ENCODE peak calls at places on chromosomes 16 and 17, in six cellular contexts. W is GM12891, T is GM23338, B is transverse colon, D is stomach, G is GM12892. F is an unnamed sample.

GRCh38 chr17:45852535-45853297 is 8.0 kb downstream of the SPPL2C start:
- DNase-seq in W (no peak), T (peak), B (peak), D (peak), G (no peak), F (peak)

GRCh38 chr16:29815032-29815721 is 775 bp upstream of the PAGR1 start:
- DNase-seq in W (no peak), T (peak), B (no peak), D (no peak), G (no peak), F (no peak)

GRCh38 chr17:8532021-8532420 is 96.3 kb downstream of the NDEL1 start:
- DNase-seq in W (no peak), T (no peak), B (no peak), D (peak), G (no peak), F (no peak)

GRCh38 chr16:20402651-20403050 is 1.9 kb downstream of the PDILT start:
- DNase-seq in W (no peak), T (no peak), B (no peak), D (no peak), G (no peak), F (no peak)

GRCh38 chr16:55443855-55444254 is 35.1 kb upstream of the MMP2 start:
- DNase-seq in W (no peak), T (no peak), B (no peak), D (no peak), G (no peak), F (no peak)

GRCh38 chr17:76998839-76999238 is 130.6 kb downstream of the MGAT5B start:
- DNase-seq in W (no peak), T (no peak), B (no peak), D (no peak), G (no peak), F (no peak)

GRCh38 chr16:24045641-24046040 is 209.9 kb downstream of the PRKCB start:
- DNase-seq in W (no peak), T (peak), B (no peak), D (no peak), G (no peak), F (no peak)

GRCh38 chr16:74740795-74741304 is 33.8 kb downstream of the FA2H start:
- DNase-seq in W (no peak), T (no peak), B (peak), D (peak), G (no peak), F (no peak)

GRCh38 chr16:53052519-53053501 is at the start of gene CHD9NB:
- DNase-seq in W (no peak), T (no peak), B (peak), D (no peak), G (no peak), F (no peak)

GRCh38 chr16:22694887-22695382 is 119.0 kb upstream of the HS3ST2 start:
- DNase-seq in W (no peak), T (no peak), B (peak), D (no peak), G (no peak), F (no peak)
- TF ChIP-seq POLR2AphosphoS5 in W (no peak), T (no peak), B (no peak), D (peak), G (no peak), F (no peak)

DNA sequence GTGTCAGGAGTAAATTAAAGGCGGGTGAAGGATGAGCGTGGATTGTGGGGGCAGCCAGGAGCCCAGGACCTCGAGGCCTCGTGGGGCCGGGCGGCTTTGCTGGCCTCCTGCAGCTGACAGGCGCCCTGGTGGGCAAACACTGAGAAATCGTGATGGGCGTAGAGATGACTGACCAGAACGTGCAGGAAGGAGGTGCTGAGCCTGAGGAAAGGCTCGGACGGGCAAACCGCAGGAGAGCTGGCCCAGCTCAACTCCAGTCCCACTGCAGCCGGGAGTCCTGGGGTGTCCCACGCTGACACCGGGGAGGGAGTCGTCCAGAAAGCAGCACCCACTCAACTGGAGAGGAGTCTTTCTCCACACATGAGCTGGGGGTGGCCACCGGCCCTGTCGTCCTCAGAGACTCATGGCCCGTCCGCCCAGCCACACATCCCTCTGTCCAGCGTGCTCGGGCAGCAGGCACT is 36.9 kb downstream of the METRNL start:
- DNase-seq in W (no peak), T (no peak), B (no peak), D (no peak), G (no peak), F (no peak)
- TF ChIP-seq POLR2AphosphoS5 in W (no peak), T (no peak), B (no peak), D (no peak), G (no peak), F (no peak)

GRCh38 chr17:73575470-73576235 is 68.6 kb downstream of the SDK2 start:
- DNase-seq in W (no peak), T (no peak), B (no peak), D (no peak), G (no peak), F (no peak)
- TF ChIP-seq POLR2AphosphoS5 in W (no peak), T (no peak), B (no peak), D (no peak), G (no peak), F (no peak)

GRCh38 chr16:72878301-72879269 is 169.3 kb downstream of the ZFHX3 start:
- DNase-seq in W (no peak), T (no peak), B (no peak), D (no peak), G (no peak), F (no peak)

GRCh38 chr16:72877374-72878028 is 170.4 kb downstream of the ZFHX3 start:
- DNase-seq in W (no peak), T (no peak), B (no peak), D (no peak), G (no peak), F (no peak)

GRCh38 chr16:72876221-72876620 is 171.7 kb downstream of the ZFHX3 start:
- DNase-seq in W (peak), T (no peak), B (peak), D (peak), G (no peak), F (no peak)

GRCh38 chr16:72876981-72877373 is 171.0 kb downstream of the ZFHX3 start:
- DNase-seq in W (no peak), T (no peak), B (no peak), D (no peak), G (no peak), F (no peak)

DNA sequence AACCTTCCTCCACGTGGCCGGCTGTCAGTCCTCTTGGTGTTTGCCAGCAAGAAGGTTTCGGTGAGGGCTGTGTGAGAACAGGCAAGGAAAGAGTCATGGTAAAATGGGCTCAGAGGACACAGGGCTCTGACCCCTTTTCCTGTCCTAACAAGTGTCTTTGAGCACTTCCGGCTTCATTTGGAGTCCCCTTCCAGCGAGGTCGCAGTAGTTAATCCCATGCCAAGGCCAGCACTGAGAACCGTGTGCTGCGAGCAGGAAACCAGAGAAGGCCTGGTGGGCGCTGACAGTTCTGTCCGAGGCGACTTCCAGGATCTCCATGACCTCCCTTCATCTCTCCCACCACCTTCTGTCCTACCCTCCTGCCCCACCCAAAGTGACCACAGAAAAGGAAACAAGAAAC is 168.1 kb downstream of the ZFHX3 start:
- DNase-seq in W (no peak), T (no peak), B (no peak), D (no peak), G (no peak), F (no peak)
- TF ChIP-seq POLR2AphosphoS5 in W (no peak), T (no peak), B (no peak), D (no peak), G (no peak), F (no peak)

GRCh38 chr16:15586716-15587115 is 56.2 kb downstream of the MARF1 start:
- DNase-seq in W (no peak), T (no peak), B (no peak), D (no peak), G (no peak), F (no peak)

GRCh38 chr16:15583526-15583925 is 59.4 kb downstream of the MARF1 start:
- DNase-seq in W (no peak), T (no peak), B (no peak), D (no peak), G (no peak), F (no peak)

GRCh38 chr16:15581127-15581815 is 61.7 kb downstream of the MARF1 start:
- DNase-seq in W (no peak), T (no peak), B (no peak), D (no peak), G (no peak), F (no peak)

GRCh38 chr16:15587152-15587825 is 55.7 kb downstream of the MARF1 start:
- DNase-seq in W (no peak), T (no peak), B (no peak), D (no peak), G (no peak), F (no peak)

GRCh38 chr16:15585956-15586355 is 57.0 kb downstream of the MARF1 start:
- DNase-seq in W (no peak), T (no peak), B (no peak), D (no peak), G (no peak), F (no peak)
- TF ChIP-seq POLR2AphosphoS5 in W (no peak), T (no peak), B (no peak), D (no peak), G (no peak), F (no peak)

GRCh38 chr16:68644715-68645493 is at the start of gene CDH3:
- DNase-seq in W (peak), T (peak), B (peak), D (peak), G (no peak), F (no peak)
- TF ChIP-seq POLR2AphosphoS5 in W (no peak), T (peak), B (no peak), D (no peak), G (no peak), F (no peak)

DNA sequence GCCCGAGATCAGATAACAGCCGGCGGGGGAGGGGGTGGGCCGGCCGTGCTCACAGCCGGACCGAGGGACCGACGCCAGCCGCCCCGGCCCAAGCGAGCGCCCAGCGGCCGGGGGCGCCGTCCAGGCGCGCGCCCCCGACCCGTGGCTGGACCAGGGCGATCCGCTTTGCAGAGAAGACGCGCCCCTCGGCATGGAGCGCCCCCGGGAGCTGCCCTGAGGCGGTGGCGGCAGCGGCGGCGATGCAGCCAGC is 353 bp downstream of the KCNJ12 start:
- DNase-seq in W (no peak), T (no peak), B (no peak), D (no peak), G (no peak), F (no peak)
- TF ChIP-seq POLR2AphosphoS5 in W (no peak), T (no peak), B (no peak), D (no peak), G (no peak), F (no peak)

GRCh38 chr16:46973457-46974324 is at the start of gene DNAJA2:
- DNase-seq in W (peak), T (peak), B (peak), D (peak), G (peak), F (no peak)

GRCh38 chr16:46972429-46972970 is 974 bp downstream of the DNAJA2 start:
- DNase-seq in W (peak), T (peak), B (no peak), D (no peak), G (no peak), F (no peak)

GRCh38 chr16:46974352-46974751 is 878 bp upstream of the DNAJA2 start:
- DNase-seq in W (peak), T (peak), B (no peak), D (no peak), G (no peak), F (no peak)

GRCh38 chr16:46971271-46971670 is 2.2 kb downstream of the DNAJA2 start:
- DNase-seq in W (no peak), T (no peak), B (no peak), D (no peak), G (no peak), F (no peak)

GRCh38 chr16:46972971-46973456 is 460 bp downstream of the DNAJA2 start:
- DNase-seq in W (no peak), T (peak), B (peak), D (peak), G (peak), F (no peak)
- TF ChIP-seq POLR2AphosphoS5 in W (no peak), T (no peak), B (no peak), D (no peak), G (peak), F (no peak)

DNA sequence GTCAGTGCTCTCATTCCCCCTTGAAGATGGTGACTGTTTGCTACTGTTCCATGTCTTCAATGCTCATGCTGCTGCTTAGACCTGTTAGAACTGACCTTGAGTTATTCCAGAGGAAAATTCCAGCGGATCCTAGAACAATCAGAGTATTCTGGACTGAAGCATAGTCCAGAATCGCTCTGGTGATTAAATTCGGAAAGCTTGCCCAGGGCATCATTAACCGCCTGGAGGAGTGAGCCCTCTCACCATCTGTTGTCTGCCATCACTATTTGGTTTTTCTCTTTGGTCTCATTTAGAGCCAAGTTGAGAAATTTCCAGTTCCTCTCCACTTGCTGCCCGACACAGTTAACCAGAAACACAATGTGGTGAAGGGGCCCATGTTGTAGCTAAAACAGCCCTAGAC is 104.1 kb downstream of the BMERB1 start:
- DNase-seq in W (no peak), T (no peak), B (no peak), D (no peak), G (no peak), F (no peak)
- TF ChIP-seq POLR2AphosphoS5 in W (no peak), T (no peak), B (no peak), D (no peak), G (no peak), F (no peak)

DNA sequence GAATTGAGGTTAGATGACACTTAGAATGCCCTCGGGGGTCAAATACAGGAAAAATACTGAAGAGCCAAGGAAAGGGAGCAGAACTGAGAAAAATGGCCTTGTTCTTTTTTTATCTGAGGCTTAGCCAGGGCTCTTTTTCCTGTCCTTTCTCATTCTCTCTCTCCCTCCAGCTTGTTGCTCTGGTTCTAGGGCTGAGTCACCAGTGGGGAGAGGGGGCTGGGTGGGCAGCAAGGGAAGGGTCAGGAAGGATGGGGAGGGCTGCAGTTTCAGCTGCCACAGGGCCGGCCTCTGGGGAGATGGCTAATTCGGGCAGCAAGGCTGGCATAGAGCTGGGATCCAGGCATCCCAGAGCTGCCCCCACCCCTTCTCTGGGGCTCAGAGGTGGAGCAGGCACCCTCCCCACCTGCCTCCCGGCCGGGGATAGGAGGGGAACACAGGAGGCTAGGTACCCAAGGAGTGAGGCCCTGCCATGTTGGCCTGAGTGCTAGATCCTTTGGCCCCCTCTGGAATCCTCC is 3.9 kb downstream of the ITGA3 start:
- DNase-seq in W (no peak), T (no peak), B (no peak), D (no peak), G (no peak), F (no peak)
- TF ChIP-seq POLR2AphosphoS5 in W (no peak), T (no peak), B (no peak), D (no peak), G (no peak), F (no peak)

F was measured in SK-N-MC.